ENCODE peak calls at places on chromosomes 6 and 20, in four cellular contexts. Q is endothelial cell, K is H7, P is GOT3. N is an unnamed sample.

GRCh38 chr6:112268628-112269027 is 14.3 kb upstream of the LAMA4 start:
- DNase-seq in Q (no peak), K (no peak), P (no peak), N (no peak)

GRCh38 chr6:25223421-25224052 is 55.6 kb upstream of the CARMIL1 start:
- DNase-seq in P (no peak), K (peak; percentile 39), Q (peak; percentile 66), N (peak; percentile 66)

GRCh38 chr6:3308106-3308505 is 49.4 kb downstream of the PSMG4 start:
- DNase-seq in K (no peak), Q (no peak), P (no peak), N (no peak)

GRCh38 chr6:1381397-1382330 is 7.7 kb upstream of the FOXF2 start:
- DNase-seq in P (no peak), K (peak; percentile 91), Q (peak; percentile 91), N (peak; percentile 73)

GRCh38 chr20:31596831-31597482 is 8.1 kb upstream of the ID1 start:
- DNase-seq in Q (no peak), P (no peak), K (peak; percentile 62), N (no peak)

GRCh38 chr6:138229072-138229471 is 10.8 kb upstream of the PBOV1 start:
- DNase-seq in P (no peak), Q (no peak), K (no peak), N (no peak)

GRCh38 chr20:44701116-44701865 is 13.9 kb upstream of the CCN5 start:
- DNase-seq in P (no peak), Q (no peak), K (peak; percentile 85), N (no peak)

GRCh38 chr6:84052204-84052882 is 18.8 kb downstream of the MRAP2 start:
- DNase-seq in P (peak; percentile 51), Q (peak; percentile 28), K (peak; percentile 87), N (peak; percentile 76)

GRCh38 chr20:8094845-8095244 is 37.2 kb upstream of the PLCB1 start:
- DNase-seq in Q (no peak), P (no peak), K (no peak), N (no peak)

GRCh38 chr20:38304845-38305447 is 990 bp downstream of the BPI start:
- DNase-seq in Q (peak; percentile 56), P (peak; percentile 13), K (peak; percentile 84), N (no peak)

GRCh38 chr20:37627060-37627766 is 66.6 kb upstream of the CTNNBL1 start:
- DNase-seq in K (peak; percentile 74), P (no peak), Q (peak; percentile 70), N (peak; percentile 82)

GRCh38 chr20:53468583-53468982 is 125.1 kb downstream of the ZNF217 start:
- DNase-seq in K (no peak), P (no peak), Q (no peak), N (no peak)

GRCh38 chr6:9204171-9204570 is 768.8 kb upstream of the SLC35B3 start:
- DNase-seq in K (no peak), Q (no peak), P (no peak), N (no peak)

GRCh38 chr6:47701374-47701773 is 3.0 kb downstream of the ADGRF4 start:
- DNase-seq in Q (no peak), P (no peak), K (no peak), N (no peak)

GRCh38 chr20:62354811-62355341 is 12.2 kb downstream of the LAMA5 start:
- DNase-seq in Q (no peak), P (no peak), K (no peak), N (no peak)

GRCh38 chr6:31666337-31666960 is 569 bp downstream of the CSNK2B start:
- DNase-seq in Q (no peak), P (no peak), K (no peak), N (no peak)

GRCh38 chr6:118813795-118814194 is 80.2 kb upstream of the ASF1A start:
- DNase-seq in K (no peak), P (no peak), Q (no peak), N (no peak)

GRCh38 chr6:139943391-139943790 is 568.9 kb upstream of the CITED2 start:
- DNase-seq in K (no peak), Q (no peak), P (no peak), N (no peak)

GRCh38 chr20:22623211-22623610 is 38.8 kb upstream of the FOXA2 start:
- DNase-seq in K (peak; percentile 13), Q (no peak), P (no peak), N (no peak)

GRCh38 chr20:56003111-56003800 is 2.1 kb downstream of the CBLN4 start:
- DNase-seq in K (no peak), P (no peak), Q (no peak), N (no peak)

GRCh38 chr20:63216849-63217471 is 1.0 kb upstream of the YTHDF1 start:
- DNase-seq in K (peak; percentile 78), Q (no peak), P (no peak), N (no peak)

GRCh38 chr6:109491207-109491938 is 8.4 kb upstream of the ZBTB24 start:
- DNase-seq in P (no peak), K (peak; percentile 63), Q (no peak), N (no peak)

GRCh38 chr6:75524322-75524972 is 30.8 kb upstream of the FILIP1 start:
- DNase-seq in K (no peak), P (no peak), Q (no peak), N (no peak)

GRCh38 chr6:41546475-41546865 is 289 bp downstream of the FOXP4 start:
- DNase-seq in P (no peak), K (no peak), Q (no peak), N (no peak)

GRCh38 chr6:56862415-56863175 is 92.3 kb upstream of the BEND6 start:
- DNase-seq in P (no peak), K (no peak), Q (no peak), N (no peak)

GRCh38 chr6:24064106-24064505 is 61.9 kb upstream of the NRSN1 start:
- DNase-seq in P (no peak), K (no peak), Q (peak; percentile 43), N (peak; percentile 33)

GRCh38 chr20:56411759-56412472 is at the start of gene CASS4:
- DNase-seq in P (no peak), Q (no peak), K (no peak), N (no peak)

GRCh38 chr20:63230800-63231268 is 4.9 kb upstream of the BIRC7 start:
- DNase-seq in P (no peak), Q (peak; percentile 71), K (peak; percentile 88), N (peak; percentile 64)

N was measured in neuronal stem cell.